ENCODE peak calls at places on chromosomes 2 and 18, in nine cellular contexts. One of them, this sample, is unnamed.

GRCh38 chr2:54267577-54267976 is 11.5 kb upstream of the TSPYL6 start:
- DNase-seq in suprapubic skin: no peak
- DNase-seq in GM12891: no peak
- DNase-seq in HepG2: no peak
- DNase-seq in endothelial cell of umbilical vein: peak
- DNase-seq in HCT116: no peak
- DNase-seq in sigmoid colon: no peak
- DNase-seq in spleen: no peak
- DNase-seq in esophagus muscularis mucosa: no peak
- DNase-seq in this sample: no peak

GRCh38 chr2:60819155-60819862 is 62.1 kb upstream of the REL start:
- DNase-seq in HCT116: no peak
- DNase-seq in suprapubic skin: no peak
- DNase-seq in spleen: peak
- DNase-seq in sigmoid colon: no peak
- DNase-seq in GM12891: no peak
- DNase-seq in esophagus muscularis mucosa: no peak
- DNase-seq in endothelial cell of umbilical vein: no peak
- DNase-seq in HepG2: no peak
- DNase-seq in this sample: no peak

GRCh38 chr2:12169060-12169406 is 422.6 kb downstream of the LPIN1 start:
- DNase-seq in HCT116: no peak
- DNase-seq in esophagus muscularis mucosa: no peak
- DNase-seq in endothelial cell of umbilical vein: peak
- DNase-seq in GM12891: no peak
- DNase-seq in spleen: no peak
- DNase-seq in sigmoid colon: peak
- DNase-seq in suprapubic skin: no peak
- DNase-seq in HepG2: no peak
- DNase-seq in this sample: no peak

GRCh38 chr2:96887419-96888081 is 17.7 kb upstream of the SEMA4C start:
- DNase-seq in endothelial cell of umbilical vein: no peak
- DNase-seq in HepG2: no peak
- DNase-seq in suprapubic skin: no peak
- DNase-seq in GM12891: no peak
- DNase-seq in esophagus muscularis mucosa: no peak
- DNase-seq in spleen: no peak
- DNase-seq in sigmoid colon: peak
- DNase-seq in HCT116: no peak
- DNase-seq in this sample: no peak

GRCh38 chr2:232674491-232674890 is 22.6 kb upstream of the GIGYF2 start:
- DNase-seq in spleen: no peak
- DNase-seq in suprapubic skin: no peak
- DNase-seq in endothelial cell of umbilical vein: no peak
- DNase-seq in HepG2: no peak
- DNase-seq in sigmoid colon: no peak
- DNase-seq in HCT116: no peak
- DNase-seq in esophagus muscularis mucosa: no peak
- DNase-seq in GM12891: no peak
- DNase-seq in this sample: no peak

GRCh38 chr2:115389024-115389423 is 946.6 kb downstream of the DPP10 start:
- DNase-seq in GM12891: no peak
- DNase-seq in esophagus muscularis mucosa: no peak
- DNase-seq in sigmoid colon: no peak
- DNase-seq in HepG2: no peak
- DNase-seq in endothelial cell of umbilical vein: no peak
- DNase-seq in suprapubic skin: no peak
- DNase-seq in spleen: no peak
- DNase-seq in HCT116: no peak
- DNase-seq in this sample: no peak

GRCh38 chr2:141554810-141555209 is 576.0 kb downstream of the LRP1B start:
- DNase-seq in GM12891: no peak
- DNase-seq in sigmoid colon: no peak
- DNase-seq in spleen: no peak
- DNase-seq in esophagus muscularis mucosa: no peak
- DNase-seq in HepG2: peak
- DNase-seq in HCT116: peak
- DNase-seq in suprapubic skin: no peak
- DNase-seq in endothelial cell of umbilical vein: peak
- DNase-seq in this sample: no peak

GRCh38 chr2:190352668-190353536 is 9.5 kb downstream of the INPP1 start:
- DNase-seq in spleen: no peak
- DNase-seq in endothelial cell of umbilical vein: no peak
- DNase-seq in esophagus muscularis mucosa: no peak
- DNase-seq in GM12891: no peak
- DNase-seq in HCT116: no peak
- DNase-seq in HepG2: peak
- DNase-seq in sigmoid colon: no peak
- DNase-seq in suprapubic skin: no peak
- DNase-seq in this sample: no peak

GRCh38 chr2:3633089-3633981 is 24.7 kb upstream of the ALLC start:
- DNase-seq in GM12891: no peak
- DNase-seq in sigmoid colon: peak
- DNase-seq in HepG2: no peak
- DNase-seq in HCT116: no peak
- DNase-seq in spleen: peak
- DNase-seq in esophagus muscularis mucosa: no peak
- DNase-seq in suprapubic skin: peak
- DNase-seq in endothelial cell of umbilical vein: no peak
- DNase-seq in this sample: no peak

GRCh38 chr2:156687715-156688114 is 251.5 kb downstream of the GPD2 start:
- DNase-seq in suprapubic skin: no peak
- DNase-seq in HepG2: no peak
- DNase-seq in spleen: no peak
- DNase-seq in GM12891: no peak
- DNase-seq in sigmoid colon: no peak
- DNase-seq in endothelial cell of umbilical vein: no peak
- DNase-seq in esophagus muscularis mucosa: no peak
- DNase-seq in HCT116: no peak
- DNase-seq in this sample: no peak

GRCh38 chr18:55586841-55587240 is 1.2 kb downstream of the TCF4 start:
- DNase-seq in HCT116: no peak
- DNase-seq in GM12891: no peak
- DNase-seq in endothelial cell of umbilical vein: peak
- DNase-seq in esophagus muscularis mucosa: no peak
- DNase-seq in HepG2: no peak
- DNase-seq in sigmoid colon: no peak
- DNase-seq in suprapubic skin: no peak
- DNase-seq in spleen: no peak
- DNase-seq in this sample: no peak

GRCh38 chr2:30713698-30714097 is 93.5 kb downstream of the CAPN13 start:
- DNase-seq in esophagus muscularis mucosa: peak
- DNase-seq in HepG2: no peak
- DNase-seq in sigmoid colon: peak
- DNase-seq in suprapubic skin: no peak
- DNase-seq in GM12891: no peak
- DNase-seq in endothelial cell of umbilical vein: no peak
- DNase-seq in HCT116: no peak
- DNase-seq in spleen: no peak
- DNase-seq in this sample: no peak

GRCh38 chr18:10113156-10114022 is 199.6 kb downstream of the VAPA start:
- DNase-seq in HepG2: no peak
- DNase-seq in spleen: no peak
- DNase-seq in sigmoid colon: peak
- DNase-seq in HCT116: no peak
- DNase-seq in esophagus muscularis mucosa: no peak
- DNase-seq in GM12891: no peak
- DNase-seq in endothelial cell of umbilical vein: peak
- DNase-seq in suprapubic skin: no peak
- DNase-seq in this sample: no peak

GRCh38 chr2:156132130-156132529 is 200.4 kb downstream of the NR4A2 start:
- DNase-seq in endothelial cell of umbilical vein: no peak
- DNase-seq in HCT116: no peak
- DNase-seq in spleen: no peak
- DNase-seq in sigmoid colon: no peak
- DNase-seq in suprapubic skin: no peak
- DNase-seq in esophagus muscularis mucosa: no peak
- DNase-seq in HepG2: no peak
- DNase-seq in GM12891: no peak
- DNase-seq in this sample: no peak

GRCh38 chr2:98726172-98726725 is 4.7 kb downstream of the MGAT4A start:
- DNase-seq in sigmoid colon: no peak
- DNase-seq in HCT116: no peak
- DNase-seq in suprapubic skin: no peak
- DNase-seq in esophagus muscularis mucosa: no peak
- DNase-seq in GM12891: no peak
- DNase-seq in endothelial cell of umbilical vein: peak
- DNase-seq in HepG2: no peak
- DNase-seq in spleen: no peak
- DNase-seq in this sample: no peak

GRCh38 chr2:226742346-226742745 is 57.3 kb downstream of the IRS1 start:
- DNase-seq in suprapubic skin: peak
- DNase-seq in endothelial cell of umbilical vein: no peak
- DNase-seq in spleen: no peak
- DNase-seq in HCT116: no peak
- DNase-seq in GM12891: no peak
- DNase-seq in sigmoid colon: peak
- DNase-seq in HepG2: no peak
- DNase-seq in esophagus muscularis mucosa: peak
- DNase-seq in this sample: no peak
- TF ChIP-seq POLR2AphosphoS5 in suprapubic skin: no peak
- TF ChIP-seq POLR2AphosphoS5 in endothelial cell of umbilical vein: no peak
- TF ChIP-seq POLR2AphosphoS5 in spleen: no peak
- TF ChIP-seq POLR2AphosphoS5 in HCT116: no peak
- TF ChIP-seq POLR2AphosphoS5 in GM12891: no peak
- TF ChIP-seq POLR2AphosphoS5 in sigmoid colon: no peak
- TF ChIP-seq POLR2AphosphoS5 in HepG2: no peak
- TF ChIP-seq POLR2AphosphoS5 in esophagus muscularis mucosa: peak
- TF ChIP-seq POLR2AphosphoS5 in this sample: no peak

DNA sequence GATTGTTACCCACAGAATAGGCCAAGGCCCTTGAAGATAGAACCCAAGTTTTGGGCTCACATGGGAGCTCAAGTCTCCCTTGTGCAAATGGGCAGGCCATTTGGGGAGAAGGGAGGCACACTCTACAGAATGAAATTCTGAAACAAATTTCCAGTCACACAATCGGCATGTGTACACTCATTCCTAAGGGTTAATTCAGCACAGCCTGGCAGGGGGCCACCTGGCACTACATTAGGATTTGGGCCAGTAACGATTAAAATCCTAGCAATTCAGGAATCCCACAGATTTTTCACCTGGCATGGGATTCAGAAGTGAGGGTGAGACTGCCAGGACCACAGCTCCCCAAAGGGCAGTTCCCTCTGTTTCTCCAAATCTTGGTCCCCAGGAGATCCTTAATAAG is 46.4 kb downstream of the BMP10 start:
- DNase-seq in suprapubic skin: no peak
- DNase-seq in esophagus muscularis mucosa: no peak
- DNase-seq in spleen: no peak
- DNase-seq in sigmoid colon: no peak
- DNase-seq in GM12891: no peak
- DNase-seq in endothelial cell of umbilical vein: no peak
- DNase-seq in HCT116: no peak
- DNase-seq in HepG2: no peak
- DNase-seq in this sample: no peak
- TF ChIP-seq POLR2A in suprapubic skin: no peak
- TF ChIP-seq POLR2A in esophagus muscularis mucosa: no peak
- TF ChIP-seq POLR2A in spleen: no peak
- TF ChIP-seq POLR2A in sigmoid colon: no peak
- TF ChIP-seq POLR2A in GM12891: no peak
- TF ChIP-seq POLR2A in endothelial cell of umbilical vein: no peak
- TF ChIP-seq POLR2A in HCT116: no peak
- TF ChIP-seq POLR2A in HepG2: no peak
- TF ChIP-seq POLR2A in this sample: no peak

GRCh38 chr2:207532676-207533075 is 2.9 kb downstream of the CREB1 start:
- DNase-seq in spleen: no peak
- DNase-seq in HepG2: no peak
- DNase-seq in GM12891: no peak
- DNase-seq in endothelial cell of umbilical vein: no peak
- DNase-seq in esophagus muscularis mucosa: no peak
- DNase-seq in HCT116: no peak
- DNase-seq in suprapubic skin: no peak
- DNase-seq in sigmoid colon: no peak
- DNase-seq in this sample: no peak

GRCh38 chr2:207530160-207531023 is 630 bp downstream of the CREB1 start:
- DNase-seq in sigmoid colon: peak
- DNase-seq in endothelial cell of umbilical vein: peak
- DNase-seq in suprapubic skin: peak
- DNase-seq in HepG2: peak
- DNase-seq in spleen: peak
- DNase-seq in HCT116: no peak
- DNase-seq in GM12891: peak
- DNase-seq in esophagus muscularis mucosa: no peak
- DNase-seq in this sample: peak

GRCh38 chr2:207529330-207530159 is at the start of gene CREB1:
- DNase-seq in GM12891: peak
- DNase-seq in suprapubic skin: peak
- DNase-seq in esophagus muscularis mucosa: peak
- DNase-seq in spleen: peak
- DNase-seq in sigmoid colon: peak
- DNase-seq in HepG2: peak
- DNase-seq in endothelial cell of umbilical vein: peak
- DNase-seq in HCT116: peak
- DNase-seq in this sample: peak

GRCh38 chr2:207528980-207529329 is 807 bp upstream of the CREB1 start:
- DNase-seq in sigmoid colon: peak
- DNase-seq in HepG2: peak
- DNase-seq in suprapubic skin: no peak
- DNase-seq in HCT116: no peak
- DNase-seq in spleen: no peak
- DNase-seq in endothelial cell of umbilical vein: peak
- DNase-seq in GM12891: peak
- DNase-seq in esophagus muscularis mucosa: no peak
- DNase-seq in this sample: no peak

DNA sequence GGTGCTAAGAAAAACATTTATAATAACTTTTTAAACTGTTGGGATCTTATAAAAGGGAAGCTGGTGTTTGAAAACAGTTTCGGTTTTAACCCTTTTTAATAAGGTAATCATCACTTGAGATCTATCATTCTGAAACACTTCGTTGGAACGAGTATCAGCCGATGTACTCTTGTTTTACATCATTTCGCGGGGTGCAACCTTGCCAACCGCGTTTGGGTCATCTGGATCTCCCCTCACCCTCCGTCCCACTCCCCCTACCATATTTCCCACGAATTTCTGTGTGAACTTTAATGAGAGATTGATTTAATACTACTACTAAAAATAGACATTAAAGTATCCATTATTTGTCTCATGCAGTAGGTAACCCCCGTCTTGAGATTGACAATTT is 1.3 kb downstream of the CREB1 start:
- DNase-seq in spleen: no peak
- DNase-seq in HepG2: no peak
- DNase-seq in endothelial cell of umbilical vein: no peak
- DNase-seq in suprapubic skin: no peak
- DNase-seq in GM12891: no peak
- DNase-seq in esophagus muscularis mucosa: no peak
- DNase-seq in sigmoid colon: no peak
- DNase-seq in HCT116: no peak
- DNase-seq in this sample: no peak
- TF ChIP-seq POLR2AphosphoS5 in spleen: no peak
- TF ChIP-seq POLR2AphosphoS5 in HepG2: no peak
- TF ChIP-seq POLR2AphosphoS5 in endothelial cell of umbilical vein: no peak
- TF ChIP-seq POLR2AphosphoS5 in suprapubic skin: no peak
- TF ChIP-seq POLR2AphosphoS5 in GM12891: no peak
- TF ChIP-seq POLR2AphosphoS5 in esophagus muscularis mucosa: no peak
- TF ChIP-seq POLR2AphosphoS5 in sigmoid colon: no peak
- TF ChIP-seq POLR2AphosphoS5 in HCT116: no peak
- TF ChIP-seq POLR2AphosphoS5 in this sample: peak

DNA sequence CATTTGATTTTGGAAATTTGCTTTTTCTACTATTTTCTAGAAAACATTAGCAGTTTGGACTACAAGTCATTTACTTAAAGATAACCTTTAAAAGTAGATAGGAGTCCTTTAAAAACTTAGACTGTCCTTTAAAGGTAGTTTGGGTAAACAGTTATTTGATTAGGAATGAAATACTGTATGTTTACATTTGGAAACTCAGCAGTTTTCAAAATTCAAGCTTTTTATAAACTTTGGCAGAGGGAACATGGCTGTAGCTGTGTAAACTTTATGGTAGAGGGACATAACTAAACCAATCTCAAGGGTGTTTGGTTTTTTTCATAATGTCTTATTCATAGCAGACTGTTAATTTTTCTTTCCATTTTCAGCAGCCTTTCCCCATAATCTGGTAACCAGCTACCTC is 90.7 kb downstream of the SMCHD1 start:
- DNase-seq in endothelial cell of umbilical vein: no peak
- DNase-seq in GM12891: no peak
- DNase-seq in suprapubic skin: no peak
- DNase-seq in sigmoid colon: no peak
- DNase-seq in HepG2: no peak
- DNase-seq in spleen: no peak
- DNase-seq in esophagus muscularis mucosa: no peak
- DNase-seq in HCT116: no peak
- DNase-seq in this sample: no peak
- TF ChIP-seq POLR2A in endothelial cell of umbilical vein: no peak
- TF ChIP-seq POLR2A in GM12891: no peak
- TF ChIP-seq POLR2A in suprapubic skin: no peak
- TF ChIP-seq POLR2A in sigmoid colon: no peak
- TF ChIP-seq POLR2A in HepG2: no peak
- TF ChIP-seq POLR2A in spleen: no peak
- TF ChIP-seq POLR2A in esophagus muscularis mucosa: no peak
- TF ChIP-seq POLR2A in HCT116: no peak
- TF ChIP-seq POLR2A in this sample: no peak

This sample was measured in GM12892.